ENCODE peak calls at places on chromosomes 3 and 15, in five cellular contexts. F is activated CD4-positive, alpha-beta T cell treated with anti-CD3 and anti-CD28 coated beads, Interleukin-2, amount 10 ng/mL, durations not matched to agents 7 days and 5 days; W is stimulated activated CD8-positive, alpha-beta memory T cell treated with anti-CD3 and anti-CD28 coated beads, Interleukin-7, amount 100 ng/mL, for 1 hour; Q is stimulated activated CD4-positive, alpha-beta T cell treated with anti-CD3 and anti-CD28 coated beads, Interleukin-1b, Interleukin-23, amount 100 ng/mL, for 24 hours; T is HCT116. C is an unnamed sample.
A peak's percentile ranks its signal among the peaks of the same experiment; 100 is the strongest.

GRCh38 chr15:49122541-49123062 is 32.8 kb downstream of the COPS2 start:
- DNase-seq in W (no peak), F (no peak), Q (no peak), T (no peak), C (no peak)

GRCh38 chr3:185653949-185654757 is 68.1 kb downstream of the SENP2 start:
- DNase-seq in F (no peak), Q (no peak), T (no peak), W (no peak), C (no peak)

GRCh38 chr3:129611812-129612349 is 5.4 kb upstream of the PLXND1 start:
- DNase-seq in T (no peak), W (no peak), Q (no peak), F (no peak), C (no peak)

GRCh38 chr3:72099331-72100061 is 314.5 kb upstream of the PROK2 start:
- DNase-seq in W (no peak), T (no peak), F (no peak), Q (no peak), C (no peak)

GRCh38 chr3:53726654-53727053 is 119.6 kb downstream of the CHDH start:
- DNase-seq in Q (no peak), T (no peak), F (no peak), W (no peak), C (no peak)

GRCh38 chr15:45618813-45619212 is 16.0 kb upstream of the SQOR start:
- DNase-seq in T (no peak), Q (no peak), F (peak; percentile 31), W (no peak), C (no peak)

GRCh38 chr3:105823149-105823866 is 45.5 kb downstream of the CBLB start:
- DNase-seq in W (no peak), T (peak; percentile 70), F (no peak), Q (no peak), C (no peak)

GRCh38 chr15:73370151-73370550 is 1.4 kb upstream of the HCN4 start:
- DNase-seq in F (no peak), Q (no peak), W (no peak), T (no peak), C (no peak)

GRCh38 chr3:81886081-81886480 is 124.6 kb upstream of the GBE1 start:
- DNase-seq in T (no peak), F (no peak), W (no peak), Q (no peak), C (no peak)

GRCh38 chr3:179732661-179733348 is 80.0 kb downstream of the USP13 start:
- DNase-seq in Q (no peak), F (no peak), T (no peak), W (no peak), C (no peak)

GRCh38 chr3:119497824-119498187 is 541 bp upstream of the TIMMDC1 start:
- DNase-seq in T (no peak), W (no peak), F (peak; percentile 10), Q (no peak), C (no peak)

GRCh38 chr15:78396976-78397375 is 41.0 kb upstream of the IREB2 start:
- DNase-seq in W (no peak), Q (no peak), T (no peak), F (no peak), C (no peak)

GRCh38 chr15:64635486-64635815 is 139.9 kb downstream of the RBPMS2 start:
- DNase-seq in W (no peak), T (no peak), F (no peak), Q (no peak), C (no peak)

GRCh38 chr3:196111939-196112386 is 30.1 kb upstream of the TFRC start:
- DNase-seq in Q (no peak), T (no peak), F (no peak), W (no peak), C (no peak)

GRCh38 chr15:78422571-78423340 is 15.3 kb upstream of the IREB2 start:
- DNase-seq in W (peak; percentile 45), Q (peak; percentile 34), F (peak; percentile 77), T (peak; percentile 47), C (peak; percentile 79)

GRCh38 chr15:90550919-90551318 is 21.2 kb downstream of the CRTC3 start:
- DNase-seq in Q (no peak), W (no peak), F (no peak), T (no peak), C (no peak)

GRCh38 chr3:38364721-38365400 is 18.3 kb downstream of the XYLB start:
- DNase-seq in Q (no peak), T (no peak), W (no peak), F (no peak), C (no peak)

GRCh38 chr3:156745766-156746165 is 71.4 kb downstream of the TIPARP start:
- DNase-seq in T (no peak), F (no peak), W (no peak), Q (no peak), C (no peak)

GRCh38 chr3:133927543-133928066 is 31.9 kb upstream of the RAB6B start:
- DNase-seq in T (no peak), W (peak; percentile 64), F (peak; percentile 60), Q (peak; percentile 38), C (peak; percentile 18)

GRCh38 chr15:64050281-64051092 is 4.2 kb upstream of the DAPK2 start:
- DNase-seq in T (no peak), W (no peak), F (no peak), Q (no peak), C (no peak)

GRCh38 chr15:38411902-38412301 is 42.0 kb upstream of the FAM98B start:
- DNase-seq in F (no peak), W (no peak), Q (no peak), T (no peak), C (no peak)

GRCh38 chr15:56815247-56815646 is 81.9 kb upstream of the ZNF280D start:
- DNase-seq in F (no peak), T (peak; percentile 87), Q (no peak), W (no peak), C (no peak)

C was measured in MM.1S.